ENCODE peak calls at places on chromosomes 13 and 19, in seven cellular contexts. N is H9, Z is IMR-90, B is mesendoderm, T is H1, X is mesenchymal stem cell, R is trophoblast cell. I is an unnamed sample.

GRCh38 chr13:106140476-106140875 is 395.0 kb downstream of the EFNB2 start:
- DNase-seq in N (no peak), Z (no peak), B (no peak), T (no peak), X (no peak), R (no peak), I (no peak)

GRCh38 chr19:11453468-11454341 is 18.3 kb downstream of the PRKCSH start:
- DNase-seq in N (no peak), Z (no peak), B (no peak), T (no peak), X (no peak), R (no peak), I (no peak)

GRCh38 chr19:23075031-23075733 is 41.6 kb upstream of the ZNF730 start:
- DNase-seq in N (peak; percentile 97), Z (peak; percentile 72), B (peak; percentile 97), T (peak; percentile 92), X (peak; percentile 82), R (peak; percentile 78), I (peak; percentile 81)

GRCh38 chr19:17125728-17126677 is 50.4 kb downstream of the MYO9B start:
- DNase-seq in N (no peak), Z (peak; percentile 25), B (no peak), T (no peak), X (peak; percentile 33), R (peak; percentile 76), I (no peak)

GRCh38 chr19:48381178-48381950 is 10.0 kb downstream of the KDELR1 start:
- DNase-seq in N (no peak), Z (no peak), B (no peak), T (no peak), X (no peak), R (no peak), I (no peak)

GRCh38 chr19:49818691-49819331 is 722 bp downstream of the MED25 start:
- DNase-seq in N (no peak), Z (no peak), B (no peak), T (no peak), X (peak; percentile 42), R (no peak), I (no peak)

GRCh38 chr19:46036745-46037126 is 4.1 kb downstream of the IGFL4 start:
- DNase-seq in N (no peak), Z (no peak), B (no peak), T (no peak), X (no peak), R (no peak), I (no peak)

GRCh38 chr13:37058801-37059135 is 720 bp downstream of the SUPT20H start:
- DNase-seq in N (peak; percentile 27), Z (no peak), B (no peak), T (no peak), X (no peak), R (no peak), I (no peak)

GRCh38 chr13:111066544-111066943 is 48.6 kb upstream of the ARHGEF7 start:
- DNase-seq in N (no peak), Z (no peak), B (peak; percentile 30), T (no peak), X (no peak), R (no peak), I (no peak)

GRCh38 chr13:24267283-24267682 is 42.1 kb upstream of the C1QTNF9 start:
- DNase-seq in N (no peak), Z (no peak), B (no peak), T (no peak), X (peak; percentile 35), R (no peak), I (no peak)

GRCh38 chr19:49150106-49150943 is 4.9 kb downstream of the HRC start:
- DNase-seq in N (peak; percentile 89), Z (peak; percentile 65), B (peak; percentile 92), T (no peak), X (peak; percentile 91), R (peak; percentile 76), I (peak; percentile 90)

GRCh38 chr13:48783181-48783630 is 129.5 kb downstream of the CYSLTR2 start:
- DNase-seq in N (no peak), Z (peak; percentile 100), B (no peak), T (no peak), X (peak; percentile 99), R (peak; percentile 99), I (no peak)

GRCh38 chr13:113820813-113821651 is 42.8 kb downstream of the GAS6 start:
- DNase-seq in N (no peak), Z (peak; percentile 99), B (no peak), T (no peak), X (peak; percentile 99), R (peak; percentile 33), I (no peak)

DNA sequence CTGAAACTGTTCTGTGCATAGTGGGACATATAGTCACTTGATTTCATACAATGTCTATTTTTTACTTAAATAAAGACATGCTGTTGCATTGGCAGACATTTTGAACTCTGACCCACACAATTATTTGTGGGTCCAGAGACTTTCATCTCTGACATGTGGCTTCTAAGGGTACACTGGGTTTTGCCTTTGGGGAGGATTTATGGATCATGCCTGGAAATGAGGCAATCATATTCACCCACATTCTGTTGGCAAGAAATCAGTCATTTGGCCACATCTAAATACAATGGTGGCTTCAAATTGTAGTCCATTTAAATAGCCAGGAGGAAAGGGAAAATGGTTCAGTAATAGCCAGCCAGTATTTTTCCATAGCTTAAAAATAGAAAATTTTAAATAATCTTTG is 238.3 kb upstream of the KLF12 start:
- DNase-seq in N (no peak), Z (no peak), B (no peak), T (no peak), X (no peak), R (no peak), I (no peak)
- H3K23ac ChIP-seq in N (no peak overlapping the region), Z (no peak overlapping the region), B (no peak overlapping the region), T (no peak overlapping the region), X (no peak overlapping the region), R (no peak overlapping the region), I (no peak overlapping the region)

GRCh38 chr19:12983091-12983490 is 12.2 kb upstream of the NFIX start:
- DNase-seq in N (no peak), Z (no peak), B (no peak), T (no peak), X (no peak), R (no peak), I (no peak)
- H3K23ac ChIP-seq in N (no peak overlapping the region), Z (peak overlapping the region; percentile 16), B (no peak overlapping the region), T (no peak overlapping the region), X (no peak overlapping the region), R (no peak overlapping the region), I (no peak overlapping the region)

DNA sequence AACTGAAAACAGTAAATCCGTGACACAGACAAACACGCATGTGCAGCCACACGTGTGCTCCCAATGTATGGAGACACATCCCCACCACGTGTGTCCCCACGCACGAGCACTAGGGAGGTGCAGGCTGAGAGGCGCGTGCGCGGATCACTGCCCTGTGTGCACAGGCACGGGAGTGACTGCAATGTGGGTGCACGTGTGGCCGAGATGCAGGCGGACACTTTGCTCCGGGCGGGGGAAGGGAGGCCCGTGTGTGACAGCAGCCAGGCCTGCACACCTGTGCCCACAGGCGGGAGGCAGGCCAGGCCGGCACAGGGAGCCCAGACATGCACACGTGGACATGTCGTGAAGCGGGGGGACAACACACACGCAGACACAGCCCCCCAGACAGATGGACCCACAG is 77.0 kb downstream of the PTPRS start:
- DNase-seq in N (no peak), Z (no peak), B (no peak), T (no peak), X (no peak), R (peak; percentile 38), I (no peak)
- H3K23ac ChIP-seq in N (no peak overlapping the region), Z (no peak overlapping the region), B (no peak overlapping the region), T (no peak overlapping the region), X (no peak overlapping the region), R (no peak overlapping the region), I (peak overlapping the region; percentile 94)

DNA sequence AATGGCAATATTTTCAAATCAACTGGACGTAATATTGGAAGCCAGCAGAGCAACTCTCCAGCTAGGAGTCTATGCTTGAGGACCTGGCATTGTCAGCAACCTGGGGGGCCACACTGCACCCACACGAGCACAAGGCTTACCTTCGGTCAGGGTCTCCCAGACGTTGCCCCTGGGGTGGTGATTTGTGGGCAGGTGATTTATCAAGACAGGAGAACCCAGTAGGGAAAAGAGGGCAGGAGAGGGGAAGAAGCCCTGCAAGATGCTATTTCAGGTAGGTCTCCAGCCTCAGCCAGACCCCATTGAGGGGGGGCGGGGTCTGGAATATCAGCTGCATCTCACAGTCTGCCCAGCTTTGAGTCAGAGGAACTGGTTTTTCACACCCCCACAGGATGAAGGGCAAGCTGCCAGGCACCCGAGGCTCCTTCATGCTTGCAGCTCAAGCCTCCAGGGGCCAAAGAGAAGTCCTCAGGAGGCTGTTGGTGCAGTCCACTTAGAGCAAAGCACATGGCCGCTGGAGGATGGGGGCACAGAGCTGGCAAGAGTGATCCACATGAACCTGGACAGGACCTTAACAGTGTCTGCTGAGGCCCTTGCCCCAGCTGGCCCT is 80.9 kb upstream of the UQCRFS1 start:
- DNase-seq in N (no peak), Z (no peak), B (no peak), T (no peak), X (no peak), R (no peak), I (no peak)
- H3K23ac ChIP-seq in N (no peak overlapping the region), Z (no peak overlapping the region), B (no peak overlapping the region), T (no peak overlapping the region), X (no peak overlapping the region), R (no peak overlapping the region), I (no peak overlapping the region)

DNA sequence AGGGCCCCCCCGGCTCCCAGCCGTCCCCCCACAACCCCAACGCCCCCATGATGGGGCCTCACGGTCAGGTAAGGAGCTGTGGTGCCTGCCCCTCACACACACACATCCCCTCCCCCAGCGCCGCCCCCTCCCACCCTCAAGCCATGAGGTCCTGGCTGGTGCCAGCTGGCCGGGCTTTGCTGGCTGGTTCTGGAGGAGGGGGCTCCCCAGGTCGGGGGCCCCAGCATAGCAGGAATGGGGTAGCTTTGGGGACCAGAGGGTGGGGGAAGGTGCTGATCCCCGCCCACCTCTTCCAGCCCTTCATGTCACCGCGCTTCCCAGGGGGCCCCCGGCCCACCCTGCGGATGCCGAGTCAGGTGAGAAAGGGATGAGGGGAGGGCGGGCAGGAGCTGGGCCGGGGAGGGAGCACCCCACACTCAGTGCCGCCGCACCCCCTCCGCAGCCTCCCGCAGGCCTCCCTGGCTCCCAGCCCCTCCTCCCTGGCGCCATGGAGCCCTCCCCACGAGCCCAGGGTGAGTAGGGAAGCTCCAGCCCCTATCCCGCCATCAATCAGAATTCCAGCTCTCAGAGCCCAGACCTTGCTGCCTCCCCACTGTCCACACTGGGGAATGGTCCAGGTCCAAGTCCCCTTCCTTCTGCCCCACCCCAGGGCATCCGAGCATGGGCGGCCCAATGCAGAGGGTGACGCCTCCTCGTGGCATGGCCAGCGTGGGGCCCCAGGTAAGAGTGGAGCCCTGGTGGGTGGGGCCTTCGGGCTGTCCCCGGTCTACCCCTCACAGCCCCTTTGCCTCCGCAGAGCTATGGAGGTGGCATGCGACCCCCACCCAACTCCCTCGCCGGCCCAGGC is 6.4 kb downstream of the ISYNA1 start:
- DNase-seq in N (no peak), Z (no peak), B (no peak), T (no peak), X (no peak), R (peak; percentile 28), I (no peak)
- H3K23ac ChIP-seq in N (no peak overlapping the region), Z (no peak overlapping the region), B (no peak overlapping the region), T (no peak overlapping the region), X (no peak overlapping the region), R (no peak overlapping the region), I (peak overlapping the region; percentile 80)

DNA sequence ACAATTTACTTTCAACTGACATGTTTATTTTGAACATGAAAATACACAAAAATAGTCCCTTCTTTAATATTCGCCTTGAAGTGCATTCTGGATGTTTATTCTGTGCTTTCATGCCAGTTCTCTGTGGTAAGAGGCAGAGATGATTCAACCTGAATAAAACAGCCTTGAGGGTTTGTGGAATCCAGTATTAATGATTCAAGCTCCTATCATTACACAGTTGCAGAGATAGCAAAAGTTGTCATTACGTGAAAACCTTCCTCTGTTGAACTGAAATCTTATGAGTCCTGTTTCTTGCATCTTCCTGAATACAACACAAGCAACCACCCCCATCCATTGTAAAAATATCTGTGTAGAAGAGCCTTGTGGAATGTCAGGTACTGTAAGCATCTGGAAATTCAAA is 142.3 kb upstream of the HTR2A start:
- DNase-seq in N (no peak), Z (peak; percentile 89), B (no peak), T (no peak), X (peak; percentile 72), R (peak; percentile 1), I (no peak)
- H3K23ac ChIP-seq in N (no peak overlapping the region), Z (no peak overlapping the region), B (no peak overlapping the region), T (no peak overlapping the region), X (no peak overlapping the region), R (no peak overlapping the region), I (no peak overlapping the region)